ENCODE peak calls at places on chromosome 2, in five cellular contexts. One of them, this sample, is unnamed.
A peak's percentile ranks its signal among the peaks of the same experiment; 100 is the strongest.

GRCh38 chr2:48169066-48169724 is 262.9 kb upstream of the FBXO11 start:
- DNase-seq in T-cell: no peak
- DNase-seq in A172: no peak
- DNase-seq in kidney tubule cell: no peak
- DNase-seq in psoas muscle: no peak
- DNase-seq in this sample: no peak

GRCh38 chr2:24179683-24180082 is 4.8 kb downstream of the FAM228A start:
- DNase-seq in T-cell: no peak
- DNase-seq in A172: no peak
- DNase-seq in kidney tubule cell: no peak
- DNase-seq in psoas muscle: no peak
- DNase-seq in this sample: no peak

GRCh38 chr2:15675456-15676195 is 84.0 kb downstream of the DDX1 start:
- DNase-seq in T-cell: no peak
- DNase-seq in A172: peak; percentile 13
- DNase-seq in kidney tubule cell: peak; percentile 90
- DNase-seq in psoas muscle: no peak
- DNase-seq in this sample: no peak

GRCh38 chr2:211251016-211251415 is 694.6 kb downstream of the CPS1 start:
- DNase-seq in T-cell: no peak
- DNase-seq in A172: no peak
- DNase-seq in kidney tubule cell: no peak
- DNase-seq in psoas muscle: no peak
- DNase-seq in this sample: no peak

GRCh38 chr2:197168705-197169104 is 141.9 kb downstream of the ANKRD44 start:
- DNase-seq in T-cell: peak; percentile 70
- DNase-seq in A172: peak; percentile 61
- DNase-seq in kidney tubule cell: peak; percentile 65
- DNase-seq in psoas muscle: peak; percentile 55
- DNase-seq in this sample: peak; percentile 83

GRCh38 chr2:232927793-232928563 is 57.9 kb downstream of the SNORC start:
- DNase-seq in T-cell: peak; percentile 17
- DNase-seq in A172: no peak
- DNase-seq in kidney tubule cell: no peak
- DNase-seq in psoas muscle: no peak
- DNase-seq in this sample: no peak

GRCh38 chr2:224638338-224638823 is 53.2 kb upstream of the CUL3 start:
- DNase-seq in T-cell: no peak
- DNase-seq in A172: no peak
- DNase-seq in kidney tubule cell: no peak
- DNase-seq in psoas muscle: no peak
- DNase-seq in this sample: peak; percentile 60

GRCh38 chr2:224572338-224572737 is 12.8 kb downstream of the CUL3 start:
- DNase-seq in T-cell: no peak
- DNase-seq in A172: no peak
- DNase-seq in kidney tubule cell: no peak
- DNase-seq in psoas muscle: no peak
- DNase-seq in this sample: peak; percentile 32

GRCh38 chr2:38076250-38076709 is 329 bp upstream of the CYP1B1 start:
- DNase-seq in T-cell: no peak
- DNase-seq in A172: peak; percentile 54
- DNase-seq in kidney tubule cell: peak; percentile 80
- DNase-seq in psoas muscle: peak; percentile 78
- DNase-seq in this sample: peak; percentile 78

GRCh38 chr2:204129591-204130270 is 193.2 kb downstream of the ICOS start:
- DNase-seq in T-cell: no peak
- DNase-seq in A172: no peak
- DNase-seq in kidney tubule cell: no peak
- DNase-seq in psoas muscle: no peak
- DNase-seq in this sample: no peak

GRCh38 chr2:36965751-36966369 is 476 bp downstream of the STRN start:
- DNase-seq in T-cell: no peak
- DNase-seq in A172: peak; percentile 28
- DNase-seq in kidney tubule cell: peak; percentile 17
- DNase-seq in psoas muscle: no peak
- DNase-seq in this sample: no peak

GRCh38 chr2:170669909-170670308 is 45.2 kb upstream of the SP5 start:
- DNase-seq in T-cell: no peak
- DNase-seq in A172: no peak
- DNase-seq in kidney tubule cell: no peak
- DNase-seq in psoas muscle: no peak
- DNase-seq in this sample: no peak

GRCh38 chr2:69151974-69152373 is 139.0 kb downstream of the ANTXR1 start:
- DNase-seq in T-cell: no peak
- DNase-seq in A172: no peak
- DNase-seq in kidney tubule cell: no peak
- DNase-seq in psoas muscle: no peak
- DNase-seq in this sample: no peak

GRCh38 chr2:224036731-224037376 is 2.2 kb downstream of the SERPINE2 start:
- DNase-seq in T-cell: no peak
- DNase-seq in A172: peak; percentile 37
- DNase-seq in kidney tubule cell: no peak
- DNase-seq in psoas muscle: no peak
- DNase-seq in this sample: no peak

GRCh38 chr2:219159771-219160185 is 837 bp downstream of the NHEJ1 start:
- DNase-seq in T-cell: no peak
- DNase-seq in A172: no peak
- DNase-seq in kidney tubule cell: no peak
- DNase-seq in psoas muscle: no peak
- DNase-seq in this sample: no peak

GRCh38 chr2:71471276-71471675 is 17.9 kb downstream of the DYSF start:
- DNase-seq in T-cell: no peak
- DNase-seq in A172: peak; percentile 89
- DNase-seq in kidney tubule cell: peak; percentile 84
- DNase-seq in psoas muscle: no peak
- DNase-seq in this sample: no peak

GRCh38 chr2:67649331-67650071 is 252.4 kb downstream of the ETAA1 start:
- DNase-seq in T-cell: no peak
- DNase-seq in A172: peak; percentile 15
- DNase-seq in kidney tubule cell: peak; percentile 33
- DNase-seq in psoas muscle: peak; percentile 25
- DNase-seq in this sample: peak; percentile 73

GRCh38 chr2:217218269-217219140 is 358.6 kb upstream of the TNP1 start:
- DNase-seq in T-cell: no peak
- DNase-seq in A172: peak; percentile 44
- DNase-seq in kidney tubule cell: peak; percentile 59
- DNase-seq in psoas muscle: peak; percentile 19
- DNase-seq in this sample: no peak

GRCh38 chr2:170371231-170371630 is 193.3 kb downstream of the MYO3B start:
- DNase-seq in T-cell: no peak
- DNase-seq in A172: no peak
- DNase-seq in kidney tubule cell: no peak
- DNase-seq in psoas muscle: no peak
- DNase-seq in this sample: no peak

GRCh38 chr2:157874997-157875719 is 972 bp downstream of the ACVR1 start:
- DNase-seq in T-cell: peak; percentile 20
- DNase-seq in A172: peak; percentile 62
- DNase-seq in kidney tubule cell: peak; percentile 64
- DNase-seq in psoas muscle: peak; percentile 45
- DNase-seq in this sample: peak; percentile 53

This sample was measured in DMS53.